ENCODE peak calls at places on chromosomes 5 and 9, in six cellular contexts. D is GM06990, I is lung, E is tibial artery, H is pancreas, B is esophagus squamous epithelium. P is an unnamed sample.

GRCh38 chr5:41526699-41527098 is 16.3 kb upstream of the PLCXD3 start:
- DNase-seq in D (no peak), I (no peak), E (no peak), H (no peak), B (no peak), P (no peak)

GRCh38 chr5:113221294-113222176 is 213.3 kb downstream of the TSSK1B start:
- DNase-seq in D (no peak), I (no peak), E (no peak), H (no peak), B (no peak), P (no peak)

GRCh38 chr5:142080248-142080647 is 28.3 kb upstream of the NDFIP1 start:
- DNase-seq in D (no peak), I (no peak), E (no peak), H (no peak), B (no peak), P (no peak)

GRCh38 chr9:6055213-6055612 is 39.8 kb upstream of the RANBP6 start:
- DNase-seq in D (peak; percentile 67), I (peak; percentile 71), E (no peak), H (peak; percentile 40), B (no peak), P (peak; percentile 90)

GRCh38 chr5:56670916-56671315 is 144.4 kb upstream of the MAP3K1 start:
- DNase-seq in D (no peak), I (no peak), E (no peak), H (no peak), B (no peak), P (no peak)

GRCh38 chr9:98099898-98100297 is 19.1 kb downstream of the TRIM14 start:
- DNase-seq in D (no peak), I (no peak), E (no peak), H (no peak), B (no peak), P (peak; percentile 30)

GRCh38 chr5:72166070-72166979 is 59.0 kb downstream of the MAP1B start:
- DNase-seq in D (no peak), I (no peak), E (peak; percentile 48), H (no peak), B (peak; percentile 7), P (peak; percentile 83)

GRCh38 chr9:19255821-19256220 is 25.3 kb downstream of the DENND4C start:
- DNase-seq in D (no peak), I (no peak), E (no peak), H (no peak), B (no peak), P (no peak)

GRCh38 chr5:56183507-56183906 is 49.6 kb downstream of the ANKRD55 start:
- DNase-seq in D (no peak), I (no peak), E (no peak), H (no peak), B (no peak), P (peak; percentile 92)

GRCh38 chr5:28369418-28369817 is 1331.0 kb upstream of the CDH9 start:
- DNase-seq in D (no peak), I (no peak), E (no peak), H (no peak), B (no peak), P (peak; percentile 34)

GRCh38 chr9:4787876-4788275 is 4.9 kb upstream of the RCL1 start:
- DNase-seq in D (no peak), I (no peak), E (no peak), H (no peak), B (no peak), P (peak; percentile 36)

GRCh38 chr5:172674155-172674554 is 33.1 kb downstream of the NEURL1B start:
- DNase-seq in D (no peak), I (no peak), E (no peak), H (no peak), B (no peak), P (no peak)

GRCh38 chr9:91896513-91897121 is 53.4 kb downstream of the ROR2 start:
- DNase-seq in D (no peak), I (no peak), E (no peak), H (peak; percentile 58), B (no peak), P (peak; percentile 36)

GRCh38 chr5:123429993-123430392 is 6.8 kb upstream of the CEP120 start:
- DNase-seq in D (no peak), I (no peak), E (peak; percentile 35), H (no peak), B (no peak), P (peak; percentile 91)

GRCh38 chr5:81269751-81270686 is 31.4 kb upstream of the ZCCHC9 start:
- DNase-seq in D (no peak), I (no peak), E (no peak), H (no peak), B (no peak), P (no peak)

GRCh38 chr5:68456756-68457217 is 241.2 kb downstream of the PIK3R1 start:
- DNase-seq in D (no peak), I (peak; percentile 41), E (no peak), H (peak; percentile 68), B (no peak), P (peak; percentile 75)

GRCh38 chr5:33409435-33410146 is 31.2 kb upstream of the TARS1 start:
- DNase-seq in D (no peak), I (no peak), E (no peak), H (no peak), B (no peak), P (no peak)

GRCh38 chr9:106487256-106487655 is 375.7 kb upstream of the ZNF462 start:
- DNase-seq in D (no peak), I (no peak), E (no peak), H (no peak), B (no peak), P (no peak)

GRCh38 chr5:67047180-67047579 is 149.4 kb downstream of the CD180 start:
- DNase-seq in D (no peak), I (no peak), E (peak; percentile 20), H (peak; percentile 44), B (no peak), P (no peak)

GRCh38 chr9:80602291-80602690 is 1030.5 kb downstream of the TLE4 start:
- DNase-seq in D (no peak), I (no peak), E (no peak), H (no peak), B (no peak), P (no peak)

GRCh38 chr5:52469420-52469819 is 318.3 kb upstream of the ITGA1 start:
- DNase-seq in D (no peak), I (no peak), E (no peak), H (no peak), B (no peak), P (no peak)

GRCh38 chr9:133276923-133277322 is 1.9 kb upstream of the ABO start:
- DNase-seq in D (no peak), I (no peak), E (no peak), H (no peak), B (no peak), P (no peak)

GRCh38 chr9:36665921-36666429 is 93.3 kb downstream of the MELK start:
- DNase-seq in D (peak; percentile 31), I (no peak), E (no peak), H (no peak), B (no peak), P (no peak)

GRCh38 chr9:37620386-37620785 is 28.0 kb upstream of the TOMM5 start:
- DNase-seq in D (no peak), I (no peak), E (no peak), H (no peak), B (no peak), P (no peak)

GRCh38 chr5:133790898-133791297 is 177.5 kb downstream of the C5orf15 start:
- DNase-seq in D (no peak), I (no peak), E (no peak), H (no peak), B (no peak), P (no peak)

GRCh38 chr5:94901071-94901979 is 282.9 kb downstream of the SLF1 start:
- DNase-seq in D (peak; percentile 17), I (no peak), E (peak; percentile 21), H (no peak), B (no peak), P (peak; percentile 75)

GRCh38 chr9:79233542-79233941 is 338.2 kb upstream of the TLE4 start:
- DNase-seq in D (no peak), I (no peak), E (no peak), H (no peak), B (no peak), P (peak; percentile 46)

GRCh38 chr5:88674262-88675158 is 208.5 kb downstream of the MEF2C start:
- DNase-seq in D (peak; percentile 80), I (no peak), E (no peak), H (no peak), B (no peak), P (no peak)

GRCh38 chr5:88671808-88672499 is 211.0 kb downstream of the MEF2C start:
- DNase-seq in D (no peak), I (no peak), E (no peak), H (no peak), B (no peak), P (no peak)

GRCh38 chr5:88669314-88669713 is 213.7 kb downstream of the MEF2C start:
- DNase-seq in D (no peak), I (no peak), E (no peak), H (no peak), B (no peak), P (no peak)

GRCh38 chr5:88672644-88673493 is 210.1 kb downstream of the MEF2C start:
- DNase-seq in D (no peak), I (no peak), E (no peak), H (no peak), B (no peak), P (no peak)

GRCh38 chr5:88671408-88671807 is 211.6 kb downstream of the MEF2C start:
- DNase-seq in D (no peak), I (no peak), E (no peak), H (no peak), B (no peak), P (no peak)
- H3K27me3 ChIP-seq in D (no peaks in the 10 kb centered on the region), I (peaks cover 22% of the 10 kb centered on the region), E (peaks cover 8% of the 10 kb centered on the region), H (peaks cover 47% of the 10 kb centered on the region), B (peaks cover 100% of the 10 kb centered on the region), P (peaks cover 56% of the 10 kb centered on the region)

DNA sequence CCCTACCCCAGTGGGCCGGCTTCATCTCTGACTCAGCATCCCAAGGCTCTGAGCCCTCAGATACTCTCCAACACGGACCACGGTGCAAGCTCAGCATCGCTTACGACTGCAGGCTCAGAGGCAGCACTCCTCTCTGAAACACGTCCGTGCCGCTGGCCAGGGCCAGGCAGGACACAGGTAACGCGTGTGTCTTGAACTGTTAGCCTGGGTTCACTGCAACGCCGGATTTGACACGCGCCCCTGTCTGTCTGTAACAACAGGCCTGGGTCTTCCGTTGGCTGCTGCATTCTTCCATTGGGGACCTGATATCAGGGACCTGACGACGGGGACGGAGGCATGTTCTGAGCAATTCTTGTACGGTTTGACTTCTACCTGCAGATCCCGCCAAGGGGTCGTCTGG is 6.4 kb downstream of the SLC6A3 start:
- DNase-seq in D (no peak), I (no peak), E (no peak), H (no peak), B (no peak), P (no peak)
- TF ChIP-seq CTCF in D (no peak), I (no peak), E (no peak), H (no peak), B (no peak), P (no peak)

GRCh38 chr5:181170237-181170830 is 22.9 kb downstream of the OR2V2 start:
- DNase-seq in D (no peak), I (no peak), E (no peak), H (no peak), B (no peak), P (no peak)
- H3K4me3 ChIP-seq in D (no peak overlapping the region), I (no peak overlapping the region), E (no peak overlapping the region), H (no peak overlapping the region), B (no peak overlapping the region), P (peak overlapping the region; percentile 37)

GRCh38 chr5:154817815-154818214 is 32.6 kb downstream of the FAXDC2 start:
- DNase-seq in D (no peak), I (no peak), E (no peak), H (no peak), B (no peak), P (no peak)
- H3K27me3 ChIP-seq in D (no peaks in the 10 kb centered on the region), I (no peaks in the 10 kb centered on the region), E (no peaks in the 10 kb centered on the region), H (no peaks in the 10 kb centered on the region), B (no peaks in the 10 kb centered on the region), P (no peaks in the 10 kb centered on the region)